ENCODE peak calls at places on chromosomes 4 and X, in nine cellular contexts. F, V, K, U, Z, S, D, G and N are unnamed samples.
A peak's percentile ranks its signal among the peaks of the same experiment; 100 is the strongest.

GRCh38 chrX:111040377-111041017 is 55.5 kb upstream of the PAK3 start:
- DNase-seq in V (no peak), U (no peak), K (no peak), Z (no peak), F (no peak), S (peak; percentile 58), D (peak; percentile 70), G (no peak), N (peak; percentile 2)

GRCh38 chr4:41640905-41641304 is 102.9 kb downstream of the LIMCH1 start:
- DNase-seq in U (no peak), V (no peak), D (no peak), Z (no peak), G (no peak), S (no peak), K (no peak), F (no peak), N (no peak)

GRCh38 chr4:143389543-143390195 is 53.0 kb downstream of the GAB1 start:
- DNase-seq in G (no peak), Z (no peak), F (no peak), V (no peak), D (peak; percentile 44), S (peak; percentile 70), K (no peak), U (no peak), N (peak; percentile 70)

GRCh38 chr4:186739317-186739716 is 15.7 kb upstream of the FAT1 start:
- DNase-seq in Z (no peak), K (no peak), V (no peak), S (no peak), U (no peak), G (no peak), F (no peak), D (no peak), N (no peak)

GRCh38 chr4:141771889-141772830 is 135.8 kb downstream of the IL15 start:
- DNase-seq in F (no peak), S (no peak), K (no peak), Z (no peak), D (no peak), G (no peak), U (no peak), V (no peak), N (no peak)

GRCh38 chr4:8364141-8364540 is 76.4 kb downstream of the ACOX3 start:
- DNase-seq in Z (no peak), S (no peak), U (no peak), K (no peak), D (no peak), F (no peak), G (no peak), V (no peak), N (no peak)

GRCh38 chr4:125704726-125705125 is 390.0 kb downstream of the FAT4 start:
- DNase-seq in F (no peak), K (no peak), D (no peak), V (no peak), S (peak; percentile 80), Z (no peak), U (no peak), G (no peak), N (no peak)

GRCh38 chr4:185523862-185524261 is 11.4 kb downstream of the PDLIM3 start:
- DNase-seq in G (no peak), K (no peak), D (no peak), V (no peak), F (no peak), U (no peak), Z (no peak), S (no peak), N (no peak)

GRCh38 chrX:55486736-55487135 is 2.9 kb downstream of the USP51 start:
- DNase-seq in F (no peak), K (no peak), G (no peak), Z (no peak), U (no peak), S (peak; percentile 20), D (peak; percentile 41), V (no peak), N (no peak)

GRCh38 chr4:70364002-70364401 is 3.4 kb downstream of the SMR3A start:
- DNase-seq in Z (no peak), U (no peak), K (no peak), D (no peak), V (no peak), F (no peak), G (no peak), S (no peak), N (no peak)

GRCh38 chrX:140602140-140602539 is 97.3 kb upstream of the SOX3 start:
- DNase-seq in G (no peak), K (no peak), Z (no peak), V (no peak), S (no peak), U (no peak), D (no peak), F (no peak), N (no peak)

GRCh38 chrX:12975999-12976558 is 1.2 kb downstream of the TMSB4X start:
- DNase-seq in U (peak; percentile 56), S (peak; percentile 47), F (no peak), K (peak; percentile 25), D (no peak), V (no peak), Z (no peak), G (peak; percentile 70), N (peak; percentile 55)

GRCh38 chr4:2263701-2264321 is 1.9 kb upstream of the MXD4 start:
- DNase-seq in G (peak; percentile 40), D (no peak), F (no peak), S (no peak), U (peak; percentile 12), Z (no peak), V (no peak), K (no peak), N (no peak)

GRCh38 chr4:105978684-105979296 is 83.5 kb downstream of the NPNT start:
- DNase-seq in K (no peak), D (peak; percentile 33), F (no peak), V (no peak), G (no peak), Z (no peak), U (peak; percentile 16), S (peak; percentile 79), N (peak; percentile 54)

GRCh38 chrX:84046403-84046984 is 141.5 kb downstream of the RPS6KA6 start:
- DNase-seq in S (peak; percentile 41), V (peak; percentile 24), U (peak; percentile 17), K (peak; percentile 7), F (no peak), G (no peak), Z (no peak), D (peak; percentile 27), N (peak; percentile 14)
- TF ChIP-seq CTCF in S (peak; percentile 57), V (peak; percentile 65), U (peak; percentile 59), K (peak; percentile 72), F (peak; percentile 71), G (peak; percentile 86), Z (no peak), D (peak; percentile 82), N (peak; percentile 50)

DNA sequence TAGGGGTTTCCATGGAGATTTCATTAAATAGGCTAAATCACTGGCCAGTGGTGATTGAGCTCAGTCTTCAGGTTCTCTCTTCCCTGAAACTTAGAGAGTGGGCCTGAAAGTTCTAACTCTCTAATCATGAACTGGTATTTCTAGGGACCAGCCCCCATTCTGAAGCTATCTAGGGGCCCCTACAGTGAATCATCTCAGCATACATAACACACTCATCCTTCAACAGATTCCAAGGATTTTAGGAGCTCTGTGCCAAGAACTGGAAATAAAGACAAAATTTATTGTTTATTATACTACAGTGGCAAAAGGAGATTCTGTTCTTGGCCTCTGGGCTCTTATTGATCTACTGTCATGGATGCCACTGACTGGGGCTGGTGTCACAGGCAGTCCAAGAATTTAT is 263.8 kb upstream of the IGFBP7 start:
- DNase-seq in U (no peak), Z (no peak), F (no peak), D (no peak), V (no peak), S (no peak), G (no peak), K (no peak), N (no peak)
- TF ChIP-seq CTCF in U (no peak), Z (no peak), F (no peak), D (no peak), V (no peak), S (no peak), G (no peak), K (no peak), N (no peak)

GRCh38 chrX:16212436-16212835 is 45.2 kb downstream of the MAGEB17 start:
- DNase-seq in V (peak; percentile 9), U (no peak), Z (no peak), S (peak; percentile 43), K (no peak), F (no peak), D (no peak), G (no peak), N (peak; percentile 31)
- TF ChIP-seq CTCF in V (no peak), U (no peak), Z (no peak), S (peak; percentile 37), K (peak; percentile 40), F (peak; percentile 49), D (peak; percentile 26), G (peak; percentile 36), N (peak; percentile 51)

GRCh38 chr4:65126200-65126599 is 544.1 kb downstream of the EPHA5 start:
- DNase-seq in U (no peak), Z (no peak), G (no peak), V (no peak), D (no peak), S (no peak), F (no peak), K (no peak), N (no peak)
- TF ChIP-seq CTCF in U (no peak), Z (no peak), G (no peak), V (no peak), D (no peak), S (no peak), F (no peak), K (no peak), N (no peak)